ENCODE peak calls at places on chromosomes 6 and 20, in six cellular contexts. One of them, this sample, is unnamed.

GRCh38 chr6:52503344-52503747 is 73.5 kb downstream of the TRAM2 start:
- DNase-seq in naive thymus-derived CD8-positive, alpha-beta T cell: no peak
- DNase-seq in activated effector memory CD4-positive, alpha-beta T cell treated with Interleukin-2 at 50 U/mL for 16 hours: no peak
- DNase-seq in fibroblast of the aortic adventitia: no peak
- DNase-seq in T-helper 1 cell: no peak
- DNase-seq in AG08395: no peak
- DNase-seq in this sample: no peak

GRCh38 chr20:3716195-3716834 is 3.9 kb upstream of the SIGLEC1 start:
- DNase-seq in naive thymus-derived CD8-positive, alpha-beta T cell: no peak
- DNase-seq in activated effector memory CD4-positive, alpha-beta T cell treated with Interleukin-2 at 50 U/mL for 16 hours: no peak
- DNase-seq in AG08395: peak; percentile 64
- DNase-seq in T-helper 1 cell: no peak
- DNase-seq in fibroblast of the aortic adventitia: peak; percentile 54
- DNase-seq in this sample: no peak

GRCh38 chr20:11372831-11373230 is 544.9 kb upstream of the BTBD3 start:
- DNase-seq in fibroblast of the aortic adventitia: no peak
- DNase-seq in AG08395: no peak
- DNase-seq in naive thymus-derived CD8-positive, alpha-beta T cell: no peak
- DNase-seq in activated effector memory CD4-positive, alpha-beta T cell treated with Interleukin-2 at 50 U/mL for 16 hours: no peak
- DNase-seq in T-helper 1 cell: no peak
- DNase-seq in this sample: no peak

GRCh38 chr6:35713006-35713405 is 23.8 kb upstream of the ARMC12 start:
- DNase-seq in activated effector memory CD4-positive, alpha-beta T cell treated with Interleukin-2 at 50 U/mL for 16 hours: no peak
- DNase-seq in naive thymus-derived CD8-positive, alpha-beta T cell: no peak
- DNase-seq in AG08395: no peak
- DNase-seq in fibroblast of the aortic adventitia: no peak
- DNase-seq in T-helper 1 cell: no peak
- DNase-seq in this sample: no peak

GRCh38 chr6:129744201-129744879 is 34.4 kb upstream of the ARHGAP18 start:
- DNase-seq in AG08395: peak; percentile 41
- DNase-seq in T-helper 1 cell: no peak
- DNase-seq in activated effector memory CD4-positive, alpha-beta T cell treated with Interleukin-2 at 50 U/mL for 16 hours: no peak
- DNase-seq in fibroblast of the aortic adventitia: peak; percentile 89
- DNase-seq in naive thymus-derived CD8-positive, alpha-beta T cell: no peak
- DNase-seq in this sample: no peak

GRCh38 chr20:63580796-63581461 is 6.9 kb upstream of the HELZ2 start:
- DNase-seq in naive thymus-derived CD8-positive, alpha-beta T cell: peak; percentile 89
- DNase-seq in T-helper 1 cell: peak; percentile 60
- DNase-seq in AG08395: peak; percentile 44
- DNase-seq in fibroblast of the aortic adventitia: peak; percentile 35
- DNase-seq in activated effector memory CD4-positive, alpha-beta T cell treated with Interleukin-2 at 50 U/mL for 16 hours: peak; percentile 62
- DNase-seq in this sample: peak; percentile 83

GRCh38 chr6:37862992-37863391 is 43.5 kb downstream of the ZFAND3 start:
- DNase-seq in naive thymus-derived CD8-positive, alpha-beta T cell: no peak
- DNase-seq in T-helper 1 cell: no peak
- DNase-seq in activated effector memory CD4-positive, alpha-beta T cell treated with Interleukin-2 at 50 U/mL for 16 hours: no peak
- DNase-seq in AG08395: peak; percentile 52
- DNase-seq in fibroblast of the aortic adventitia: peak; percentile 59
- DNase-seq in this sample: no peak

GRCh38 chr6:77123527-77123926 is 339.8 kb downstream of the HTR1B start:
- DNase-seq in naive thymus-derived CD8-positive, alpha-beta T cell: no peak
- DNase-seq in AG08395: no peak
- DNase-seq in activated effector memory CD4-positive, alpha-beta T cell treated with Interleukin-2 at 50 U/mL for 16 hours: no peak
- DNase-seq in fibroblast of the aortic adventitia: no peak
- DNase-seq in T-helper 1 cell: no peak
- DNase-seq in this sample: no peak

GRCh38 chr20:63434599-63435378 is 37.7 kb downstream of the KCNQ2 start:
- DNase-seq in AG08395: peak; percentile 84
- DNase-seq in naive thymus-derived CD8-positive, alpha-beta T cell: peak; percentile 86
- DNase-seq in fibroblast of the aortic adventitia: peak; percentile 47
- DNase-seq in activated effector memory CD4-positive, alpha-beta T cell treated with Interleukin-2 at 50 U/mL for 16 hours: peak; percentile 62
- DNase-seq in T-helper 1 cell: peak; percentile 69
- DNase-seq in this sample: peak; percentile 95

GRCh38 chr6:39273394-39273793 is 40.8 kb downstream of the KCNK17 start:
- DNase-seq in naive thymus-derived CD8-positive, alpha-beta T cell: no peak
- DNase-seq in fibroblast of the aortic adventitia: no peak
- DNase-seq in T-helper 1 cell: no peak
- DNase-seq in AG08395: no peak
- DNase-seq in activated effector memory CD4-positive, alpha-beta T cell treated with Interleukin-2 at 50 U/mL for 16 hours: no peak
- DNase-seq in this sample: no peak

GRCh38 chr6:74434165-74434564 is 738.2 kb downstream of the CD109 start:
- DNase-seq in T-helper 1 cell: no peak
- DNase-seq in activated effector memory CD4-positive, alpha-beta T cell treated with Interleukin-2 at 50 U/mL for 16 hours: no peak
- DNase-seq in naive thymus-derived CD8-positive, alpha-beta T cell: no peak
- DNase-seq in fibroblast of the aortic adventitia: peak; percentile 35
- DNase-seq in AG08395: no peak
- DNase-seq in this sample: no peak

GRCh38 chr20:37526238-37526838 is 1.3 kb downstream of the BLCAP start:
- DNase-seq in naive thymus-derived CD8-positive, alpha-beta T cell: no peak
- DNase-seq in activated effector memory CD4-positive, alpha-beta T cell treated with Interleukin-2 at 50 U/mL for 16 hours: no peak
- DNase-seq in AG08395: peak; percentile 80
- DNase-seq in fibroblast of the aortic adventitia: peak; percentile 58
- DNase-seq in T-helper 1 cell: no peak
- DNase-seq in this sample: no peak

GRCh38 chr20:20211988-20212518 is 155.9 kb upstream of the INSM1 start:
- DNase-seq in fibroblast of the aortic adventitia: no peak
- DNase-seq in activated effector memory CD4-positive, alpha-beta T cell treated with Interleukin-2 at 50 U/mL for 16 hours: no peak
- DNase-seq in AG08395: no peak
- DNase-seq in naive thymus-derived CD8-positive, alpha-beta T cell: no peak
- DNase-seq in T-helper 1 cell: no peak
- DNase-seq in this sample: no peak

GRCh38 chr6:15025416-15025815 is 220.5 kb upstream of the JARID2 start:
- DNase-seq in AG08395: peak; percentile 24
- DNase-seq in T-helper 1 cell: no peak
- DNase-seq in naive thymus-derived CD8-positive, alpha-beta T cell: no peak
- DNase-seq in activated effector memory CD4-positive, alpha-beta T cell treated with Interleukin-2 at 50 U/mL for 16 hours: no peak
- DNase-seq in fibroblast of the aortic adventitia: peak; percentile 21
- DNase-seq in this sample: no peak

GRCh38 chr20:20367681-20368413 is at the start of gene INSM1:
- DNase-seq in naive thymus-derived CD8-positive, alpha-beta T cell: no peak
- DNase-seq in T-helper 1 cell: no peak
- DNase-seq in AG08395: no peak
- DNase-seq in activated effector memory CD4-positive, alpha-beta T cell treated with Interleukin-2 at 50 U/mL for 16 hours: no peak
- DNase-seq in fibroblast of the aortic adventitia: no peak
- DNase-seq in this sample: peak; percentile 63

GRCh38 chr20:51660741-51661608 is 107.2 kb downstream of the ATP9A start:
- DNase-seq in naive thymus-derived CD8-positive, alpha-beta T cell: no peak
- DNase-seq in T-helper 1 cell: no peak
- DNase-seq in activated effector memory CD4-positive, alpha-beta T cell treated with Interleukin-2 at 50 U/mL for 16 hours: no peak
- DNase-seq in AG08395: peak; percentile 89
- DNase-seq in fibroblast of the aortic adventitia: peak; percentile 93
- DNase-seq in this sample: no peak

GRCh38 chr6:157510329-157511188 is 129.6 kb downstream of the ZDHHC14 start:
- DNase-seq in activated effector memory CD4-positive, alpha-beta T cell treated with Interleukin-2 at 50 U/mL for 16 hours: no peak
- DNase-seq in T-helper 1 cell: no peak
- DNase-seq in AG08395: no peak
- DNase-seq in naive thymus-derived CD8-positive, alpha-beta T cell: no peak
- DNase-seq in fibroblast of the aortic adventitia: no peak
- DNase-seq in this sample: peak; percentile 34

GRCh38 chr6:150667977-150668716 is 68.5 kb downstream of the PLEKHG1 start:
- DNase-seq in activated effector memory CD4-positive, alpha-beta T cell treated with Interleukin-2 at 50 U/mL for 16 hours: no peak
- DNase-seq in AG08395: peak; percentile 81
- DNase-seq in T-helper 1 cell: no peak
- DNase-seq in fibroblast of the aortic adventitia: peak; percentile 90
- DNase-seq in naive thymus-derived CD8-positive, alpha-beta T cell: no peak
- DNase-seq in this sample: no peak

GRCh38 chr20:34437330-34437986 is 74.4 kb downstream of the ITCH start:
- DNase-seq in activated effector memory CD4-positive, alpha-beta T cell treated with Interleukin-2 at 50 U/mL for 16 hours: no peak
- DNase-seq in naive thymus-derived CD8-positive, alpha-beta T cell: no peak
- DNase-seq in T-helper 1 cell: no peak
- DNase-seq in AG08395: peak; percentile 14
- DNase-seq in fibroblast of the aortic adventitia: peak; percentile 28
- DNase-seq in this sample: no peak

GRCh38 chr6:144013486-144013909 is 5.4 kb upstream of the PLAGL1 start:
- DNase-seq in AG08395: peak; percentile 71
- DNase-seq in activated effector memory CD4-positive, alpha-beta T cell treated with Interleukin-2 at 50 U/mL for 16 hours: no peak
- DNase-seq in naive thymus-derived CD8-positive, alpha-beta T cell: peak; percentile 74
- DNase-seq in T-helper 1 cell: peak; percentile 47
- DNase-seq in fibroblast of the aortic adventitia: peak; percentile 88
- DNase-seq in this sample: peak; percentile 54

GRCh38 chr20:24048014-24048611 is 59.5 kb upstream of the GGTLC1 start:
- DNase-seq in activated effector memory CD4-positive, alpha-beta T cell treated with Interleukin-2 at 50 U/mL for 16 hours: no peak
- DNase-seq in T-helper 1 cell: no peak
- DNase-seq in fibroblast of the aortic adventitia: no peak
- DNase-seq in naive thymus-derived CD8-positive, alpha-beta T cell: no peak
- DNase-seq in AG08395: no peak
- DNase-seq in this sample: no peak

GRCh38 chr6:24802271-24803059 is 3.7 kb upstream of the ARMH2 start:
- DNase-seq in activated effector memory CD4-positive, alpha-beta T cell treated with Interleukin-2 at 50 U/mL for 16 hours: no peak
- DNase-seq in AG08395: peak; percentile 20
- DNase-seq in naive thymus-derived CD8-positive, alpha-beta T cell: no peak
- DNase-seq in T-helper 1 cell: no peak
- DNase-seq in fibroblast of the aortic adventitia: no peak
- DNase-seq in this sample: no peak

GRCh38 chr20:58718121-58718563 is 25.5 kb downstream of the NPEPL1 start:
- DNase-seq in AG08395: no peak
- DNase-seq in T-helper 1 cell: no peak
- DNase-seq in activated effector memory CD4-positive, alpha-beta T cell treated with Interleukin-2 at 50 U/mL for 16 hours: no peak
- DNase-seq in fibroblast of the aortic adventitia: no peak
- DNase-seq in naive thymus-derived CD8-positive, alpha-beta T cell: peak; percentile 34
- DNase-seq in this sample: no peak

GRCh38 chr6:72987305-72987704 is 238.0 kb downstream of the KHDC1L start:
- DNase-seq in naive thymus-derived CD8-positive, alpha-beta T cell: no peak
- DNase-seq in fibroblast of the aortic adventitia: no peak
- DNase-seq in T-helper 1 cell: no peak
- DNase-seq in AG08395: no peak
- DNase-seq in activated effector memory CD4-positive, alpha-beta T cell treated with Interleukin-2 at 50 U/mL for 16 hours: no peak
- DNase-seq in this sample: no peak

GRCh38 chr6:26159417-26160273 is 72.4 kb downstream of the HFE start:
- DNase-seq in fibroblast of the aortic adventitia: peak; percentile 39
- DNase-seq in AG08395: peak; percentile 25
- DNase-seq in T-helper 1 cell: no peak
- DNase-seq in naive thymus-derived CD8-positive, alpha-beta T cell: no peak
- DNase-seq in activated effector memory CD4-positive, alpha-beta T cell treated with Interleukin-2 at 50 U/mL for 16 hours: no peak
- DNase-seq in this sample: no peak

GRCh38 chr6:100382767-100383195 is 81.9 kb downstream of the SIM1 start:
- DNase-seq in fibroblast of the aortic adventitia: peak; percentile 6
- DNase-seq in naive thymus-derived CD8-positive, alpha-beta T cell: no peak
- DNase-seq in activated effector memory CD4-positive, alpha-beta T cell treated with Interleukin-2 at 50 U/mL for 16 hours: no peak
- DNase-seq in AG08395: no peak
- DNase-seq in T-helper 1 cell: no peak
- DNase-seq in this sample: no peak

GRCh38 chr20:57076202-57076651 is 190.2 kb downstream of the BMP7 start:
- DNase-seq in T-helper 1 cell: no peak
- DNase-seq in fibroblast of the aortic adventitia: peak; percentile 5
- DNase-seq in naive thymus-derived CD8-positive, alpha-beta T cell: no peak
- DNase-seq in activated effector memory CD4-positive, alpha-beta T cell treated with Interleukin-2 at 50 U/mL for 16 hours: no peak
- DNase-seq in AG08395: peak; percentile 75
- DNase-seq in this sample: no peak

GRCh38 chr6:139409026-139409425 is 34.6 kb upstream of the CITED2 start:
- DNase-seq in T-helper 1 cell: no peak
- DNase-seq in fibroblast of the aortic adventitia: peak; percentile 89
- DNase-seq in naive thymus-derived CD8-positive, alpha-beta T cell: no peak
- DNase-seq in activated effector memory CD4-positive, alpha-beta T cell treated with Interleukin-2 at 50 U/mL for 16 hours: no peak
- DNase-seq in AG08395: peak; percentile 51
- DNase-seq in this sample: no peak

GRCh38 chr6:141526985-141527384 is 605.7 kb upstream of the GJE1 start:
- DNase-seq in AG08395: no peak
- DNase-seq in T-helper 1 cell: no peak
- DNase-seq in activated effector memory CD4-positive, alpha-beta T cell treated with Interleukin-2 at 50 U/mL for 16 hours: no peak
- DNase-seq in fibroblast of the aortic adventitia: no peak
- DNase-seq in naive thymus-derived CD8-positive, alpha-beta T cell: no peak
- DNase-seq in this sample: no peak

GRCh38 chr6:143843689-143844405 is 709 bp downstream of the LTV1 start:
- DNase-seq in naive thymus-derived CD8-positive, alpha-beta T cell: no peak
- DNase-seq in fibroblast of the aortic adventitia: peak; percentile 11
- DNase-seq in T-helper 1 cell: no peak
- DNase-seq in AG08395: peak; percentile 12
- DNase-seq in activated effector memory CD4-positive, alpha-beta T cell treated with Interleukin-2 at 50 U/mL for 16 hours: no peak
- DNase-seq in this sample: no peak

GRCh38 chr6:133286765-133287164 is 45.6 kb downstream of the EYA4 start:
- DNase-seq in activated effector memory CD4-positive, alpha-beta T cell treated with Interleukin-2 at 50 U/mL for 16 hours: no peak
- DNase-seq in AG08395: no peak
- DNase-seq in fibroblast of the aortic adventitia: peak; percentile 12
- DNase-seq in naive thymus-derived CD8-positive, alpha-beta T cell: no peak
- DNase-seq in T-helper 1 cell: no peak
- DNase-seq in this sample: peak; percentile 11

GRCh38 chr20:46195264-46196038 is 77.3 kb downstream of the CD40 start:
- DNase-seq in fibroblast of the aortic adventitia: no peak
- DNase-seq in T-helper 1 cell: no peak
- DNase-seq in naive thymus-derived CD8-positive, alpha-beta T cell: no peak
- DNase-seq in AG08395: no peak
- DNase-seq in activated effector memory CD4-positive, alpha-beta T cell treated with Interleukin-2 at 50 U/mL for 16 hours: no peak
- DNase-seq in this sample: no peak

GRCh38 chr6:33075568-33076405 is at the start of gene HLA-DPB1:
- DNase-seq in activated effector memory CD4-positive, alpha-beta T cell treated with Interleukin-2 at 50 U/mL for 16 hours: no peak
- DNase-seq in AG08395: peak; percentile 87
- DNase-seq in fibroblast of the aortic adventitia: peak; percentile 54
- DNase-seq in naive thymus-derived CD8-positive, alpha-beta T cell: peak; percentile 67
- DNase-seq in T-helper 1 cell: no peak
- DNase-seq in this sample: peak; percentile 88

GRCh38 chr6:36113701-36114100 is 16.6 kb upstream of the MAPK13 start:
- DNase-seq in fibroblast of the aortic adventitia: peak; percentile 20
- DNase-seq in activated effector memory CD4-positive, alpha-beta T cell treated with Interleukin-2 at 50 U/mL for 16 hours: no peak
- DNase-seq in AG08395: no peak
- DNase-seq in T-helper 1 cell: no peak
- DNase-seq in naive thymus-derived CD8-positive, alpha-beta T cell: no peak
- DNase-seq in this sample: no peak

GRCh38 chr20:44070139-44070900 is 116.7 kb downstream of the JPH2 start:
- DNase-seq in T-helper 1 cell: peak; percentile 31
- DNase-seq in naive thymus-derived CD8-positive, alpha-beta T cell: peak; percentile 85
- DNase-seq in fibroblast of the aortic adventitia: no peak
- DNase-seq in activated effector memory CD4-positive, alpha-beta T cell treated with Interleukin-2 at 50 U/mL for 16 hours: no peak
- DNase-seq in AG08395: no peak
- DNase-seq in this sample: no peak

GRCh38 chr6:164113637-164114036 is 699.1 kb downstream of the QKI start:
- DNase-seq in T-helper 1 cell: no peak
- DNase-seq in fibroblast of the aortic adventitia: no peak
- DNase-seq in naive thymus-derived CD8-positive, alpha-beta T cell: no peak
- DNase-seq in activated effector memory CD4-positive, alpha-beta T cell treated with Interleukin-2 at 50 U/mL for 16 hours: no peak
- DNase-seq in AG08395: no peak
- DNase-seq in this sample: no peak

GRCh38 chr6:21594427-21595264 is 1.1 kb downstream of the SOX4 start:
- DNase-seq in T-helper 1 cell: no peak
- DNase-seq in naive thymus-derived CD8-positive, alpha-beta T cell: no peak
- DNase-seq in activated effector memory CD4-positive, alpha-beta T cell treated with Interleukin-2 at 50 U/mL for 16 hours: no peak
- DNase-seq in fibroblast of the aortic adventitia: peak; percentile 63
- DNase-seq in AG08395: peak; percentile 48
- DNase-seq in this sample: peak; percentile 72

GRCh38 chr6:116111552-116112528 is 11.2 kb downstream of the NT5DC1 start:
- DNase-seq in naive thymus-derived CD8-positive, alpha-beta T cell: no peak
- DNase-seq in T-helper 1 cell: no peak
- DNase-seq in activated effector memory CD4-positive, alpha-beta T cell treated with Interleukin-2 at 50 U/mL for 16 hours: no peak
- DNase-seq in AG08395: peak; percentile 44
- DNase-seq in fibroblast of the aortic adventitia: peak; percentile 38
- DNase-seq in this sample: no peak